ENCODE peak calls at places on chromosome 15, in ten cellular contexts. H is stimulated activated CD8-positive, alpha-beta memory T cell treated with anti-CD3 and anti-CD28 coated beads, Interleukin-12 subunit alpha, Interleukin-12 subunit beta, amount 100 ng/mL, for 1 hour; C is mucosa of gallbladder; N is SW480; J is foreskin fibroblast; U is natural killer cell; P is activated naive CD4-positive, alpha-beta T cell; R is NCI-H1092 treated with DMSO at 0.1 percent for 48 hours; S is fibroblast of mammary gland; W is stimulated activated CD4-positive, alpha-beta T cell treated with anti-CD3 and anti-CD28 coated beads, Interleukin-1b, Interleukin-23, amount 100 ng/mL, for 4 hours. Q is an unnamed sample.

GRCh38 chr15:64010719-64011118 is 35.6 kb downstream of the DAPK2 start:
- DNase-seq in H (peak; percentile 73), C (peak; percentile 68), N (peak; percentile 97), J (peak; percentile 67), U (peak; percentile 76), P (peak; percentile 20), R (no peak), S (peak; percentile 81), W (peak; percentile 61), Q (peak; percentile 17)

GRCh38 chr15:31173790-31174450 is 72.4 kb upstream of the TRPM1 start:
- DNase-seq in H (no peak), C (no peak), N (no peak), J (no peak), U (no peak), P (no peak), R (no peak), S (no peak), W (no peak), Q (no peak)

GRCh38 chr15:51195459-51195858 is 100.8 kb upstream of the TNFAIP8L3 start:
- DNase-seq in H (no peak), C (no peak), N (no peak), J (peak; percentile 20), U (no peak), P (no peak), R (no peak), S (peak; percentile 35), W (no peak), Q (no peak)

GRCh38 chr15:77865701-77866100 is 211.8 kb downstream of the TBC1D2B start:
- DNase-seq in H (no peak), C (no peak), N (no peak), J (no peak), U (no peak), P (no peak), R (no peak), S (no peak), W (no peak), Q (no peak)

GRCh38 chr15:39298563-39298962 is 282.3 kb upstream of the THBS1 start:
- DNase-seq in H (no peak), C (no peak), N (no peak), J (no peak), U (no peak), P (no peak), R (no peak), S (no peak), W (no peak), Q (no peak)

GRCh38 chr15:57375827-57376694 is at the start of gene CGNL1:
- DNase-seq in H (no peak), C (no peak), N (no peak), J (no peak), U (no peak), P (no peak), R (peak; percentile 26), S (no peak), W (no peak), Q (peak; percentile 50)

GRCh38 chr15:55791576-55792400 is 48.8 kb upstream of the PRTG start:
- DNase-seq in H (no peak), C (no peak), N (peak; percentile 36), J (peak; percentile 71), U (no peak), P (no peak), R (peak; percentile 32), S (peak; percentile 72), W (no peak), Q (no peak)

GRCh38 chr15:66885281-66885915 is 180.0 kb upstream of the SMAD3 start:
- DNase-seq in H (no peak), C (no peak), N (no peak), J (no peak), U (no peak), P (no peak), R (no peak), S (no peak), W (no peak), Q (no peak)

GRCh38 chr15:80512729-80513670 is 108.8 kb downstream of the ARNT2 start:
- DNase-seq in H (no peak), C (no peak), N (peak; percentile 30), J (peak; percentile 53), U (no peak), P (no peak), R (no peak), S (peak; percentile 56), W (no peak), Q (peak; percentile 45)

GRCh38 chr15:91881551-91882297 is 28.2 kb downstream of the SLCO3A1 start:
- DNase-seq in H (no peak), C (no peak), N (no peak), J (no peak), U (no peak), P (no peak), R (no peak), S (no peak), W (no peak), Q (no peak)

GRCh38 chr15:38220874-38221273 is 31.8 kb upstream of the SPRED1 start:
- DNase-seq in H (no peak), C (no peak), N (no peak), J (no peak), U (no peak), P (no peak), R (no peak), S (no peak), W (no peak), Q (no peak)

GRCh38 chr15:63034568-63034967 is 8.0 kb upstream of the TPM1 start:
- DNase-seq in H (no peak), C (no peak), N (no peak), J (no peak), U (no peak), P (no peak), R (no peak), S (no peak), W (no peak), Q (no peak)

GRCh38 chr15:101017935-101018849 is 99.0 kb downstream of the LRRK1 start:
- DNase-seq in H (no peak), C (peak; percentile 4), N (no peak), J (no peak), U (no peak), P (no peak), R (no peak), S (peak; percentile 54), W (no peak), Q (peak; percentile 12)

GRCh38 chr15:82177291-82178010 is 85.1 kb downstream of the EFL1 start:
- DNase-seq in H (no peak), C (no peak), N (no peak), J (peak; percentile 32), U (no peak), P (no peak), R (no peak), S (peak; percentile 82), W (no peak), Q (no peak)

GRCh38 chr15:75732809-75733451 is 20.3 kb upstream of the CSPG4 start:
- DNase-seq in H (no peak), C (peak; percentile 74), N (peak; percentile 42), J (peak; percentile 48), U (peak; percentile 49), P (peak; percentile 8), R (peak; percentile 45), S (peak; percentile 64), W (no peak), Q (peak; percentile 81)

GRCh38 chr15:101137312-101137940 is 114.4 kb downstream of the CHSY1 start:
- DNase-seq in H (no peak), C (no peak), N (no peak), J (no peak), U (no peak), P (no peak), R (no peak), S (no peak), W (no peak), Q (no peak)

GRCh38 chr15:76253851-76254440 is 57.3 kb downstream of the ETFA start:
- DNase-seq in H (no peak), C (no peak), N (no peak), J (no peak), U (no peak), P (no peak), R (no peak), S (no peak), W (no peak), Q (no peak)

GRCh38 chr15:72195101-72195511 is 2.5 kb downstream of the GRAMD2A start:
- DNase-seq in H (no peak), C (no peak), N (no peak), J (no peak), U (no peak), P (no peak), R (no peak), S (no peak), W (no peak), Q (no peak)

GRCh38 chr15:40845511-40846284 is 1.9 kb downstream of the SPINT1 start:
- DNase-seq in H (no peak), C (peak; percentile 91), N (peak; percentile 94), J (no peak), U (no peak), P (no peak), R (no peak), S (no peak), W (no peak), Q (no peak)

GRCh38 chr15:99100245-99101173 is 4.4 kb upstream of the SYNM start:
- DNase-seq in H (no peak), C (peak; percentile 83), N (peak; percentile 65), J (peak; percentile 67), U (peak; percentile 19), P (no peak), R (peak; percentile 60), S (peak; percentile 68), W (no peak), Q (peak; percentile 89)

GRCh38 chr15:31469801-31470545 is 143.3 kb downstream of the KLF13 start:
- DNase-seq in H (no peak), C (no peak), N (no peak), J (no peak), U (no peak), P (no peak), R (peak; percentile 1), S (no peak), W (no peak), Q (no peak)

GRCh38 chr15:93321881-93322282 is 232.9 kb upstream of the RGMA start:
- DNase-seq in H (no peak), C (no peak), N (peak; percentile 91), J (no peak), U (no peak), P (no peak), R (no peak), S (no peak), W (no peak), Q (no peak)

GRCh38 chr15:58951388-58952060 is 18.0 kb upstream of the SLTM start:
- DNase-seq in H (no peak), C (no peak), N (no peak), J (peak; percentile 64), U (no peak), P (no peak), R (no peak), S (peak; percentile 91), W (no peak), Q (no peak)

GRCh38 chr15:36778516-36778915 is 199.1 kb downstream of the CDIN1 start:
- DNase-seq in H (no peak), C (no peak), N (no peak), J (peak; percentile 89), U (no peak), P (no peak), R (no peak), S (peak; percentile 74), W (no peak), Q (no peak)

GRCh38 chr15:42392309-42393024 is 33.2 kb downstream of the CAPN3 start:
- DNase-seq in H (no peak), C (peak; percentile 38), N (peak; percentile 54), J (no peak), U (no peak), P (no peak), R (no peak), S (no peak), W (no peak), Q (no peak)

GRCh38 chr15:63338170-63338569 is 43.5 kb downstream of the CA12 start:
- DNase-seq in H (no peak), C (no peak), N (no peak), J (peak; percentile 72), U (no peak), P (no peak), R (no peak), S (peak; percentile 86), W (no peak), Q (no peak)

GRCh38 chr15:39692464-39693327 is 89.9 kb downstream of the FSIP1 start:
- DNase-seq in H (no peak), C (no peak), N (no peak), J (no peak), U (no peak), P (no peak), R (peak; percentile 87), S (no peak), W (no peak), Q (no peak)

GRCh38 chr15:45637552-45638033 is 2.8 kb downstream of the SQOR start:
- DNase-seq in H (peak; percentile 24), C (peak; percentile 69), N (no peak), J (peak; percentile 85), U (peak; percentile 26), P (no peak), R (peak; percentile 4), S (peak; percentile 94), W (peak; percentile 43), Q (peak; percentile 47)

Q was measured in testis.